ENCODE peak calls at places on chromosomes 12 and 14, in four cellular contexts. One of them, this sample, is unnamed. For H3K4me1, the result is how much of the 10 kb centered on the place peaks cover.

GRCh38 chr14:101249676-101250036 is 311.6 kb upstream of the DIO3 start:
- DNase-seq in right atrium auricular region: peak
- DNase-seq in HepG2: no peak
- DNase-seq in heart left ventricle: no peak
- DNase-seq in this sample: no peak

GRCh38 chr12:54385251-54385914 is 850 bp upstream of the ZNF385A start:
- DNase-seq in right atrium auricular region: no peak
- DNase-seq in HepG2: no peak
- DNase-seq in heart left ventricle: peak
- DNase-seq in this sample: no peak

GRCh38 chr14:105861985-105862465 is 335.6 kb downstream of the TMEM121 start:
- DNase-seq in right atrium auricular region: no peak
- DNase-seq in HepG2: no peak
- DNase-seq in heart left ventricle: no peak
- DNase-seq in this sample: no peak

GRCh38 chr14:101428409-101428808 is 132.9 kb upstream of the DIO3 start:
- DNase-seq in right atrium auricular region: no peak
- DNase-seq in HepG2: no peak
- DNase-seq in heart left ventricle: no peak
- DNase-seq in this sample: no peak

GRCh38 chr12:45989277-45989856 is 1.0 kb downstream of the SCAF11 start:
- DNase-seq in right atrium auricular region: no peak
- DNase-seq in HepG2: no peak
- DNase-seq in heart left ventricle: no peak
- DNase-seq in this sample: peak

GRCh38 chr12:103503546-103504480 is 8.0 kb upstream of the C12orf42 start:
- DNase-seq in right atrium auricular region: no peak
- DNase-seq in HepG2: peak
- DNase-seq in heart left ventricle: no peak
- DNase-seq in this sample: peak

GRCh38 chr14:68775614-68776126 is 17.2 kb downstream of the ZFP36L1 start:
- DNase-seq in right atrium auricular region: no peak
- DNase-seq in HepG2: no peak
- DNase-seq in heart left ventricle: peak
- DNase-seq in this sample: no peak

GRCh38 chr12:10771132-10771733 is 31.2 kb downstream of the TAS2R7 start:
- DNase-seq in right atrium auricular region: no peak
- DNase-seq in HepG2: peak
- DNase-seq in heart left ventricle: no peak
- DNase-seq in this sample: peak

GRCh38 chr14:74140374-74140850 is 55.7 kb downstream of the LIN52 start:
- DNase-seq in right atrium auricular region: peak
- DNase-seq in HepG2: no peak
- DNase-seq in heart left ventricle: peak
- DNase-seq in this sample: no peak

GRCh38 chr12:67630373-67631088 is 18.0 kb upstream of the DYRK2 start:
- DNase-seq in right atrium auricular region: no peak
- DNase-seq in HepG2: peak
- DNase-seq in heart left ventricle: peak
- DNase-seq in this sample: no peak

GRCh38 chr12:99960312-99960711 is 24.4 kb downstream of the ANKS1B start:
- DNase-seq in right atrium auricular region: no peak
- DNase-seq in HepG2: no peak
- DNase-seq in heart left ventricle: no peak
- DNase-seq in this sample: no peak

GRCh38 chr14:75577724-75578098 is 709 bp upstream of the FLVCR2 start:
- DNase-seq in right atrium auricular region: peak
- DNase-seq in HepG2: peak
- DNase-seq in heart left ventricle: peak
- DNase-seq in this sample: peak

GRCh38 chr14:81509838-81510452 is 23.7 kb downstream of the SEL1L start:
- DNase-seq in right atrium auricular region: no peak
- DNase-seq in HepG2: no peak
- DNase-seq in heart left ventricle: no peak
- DNase-seq in this sample: no peak

GRCh38 chr14:103315941-103316340 is 18.1 kb upstream of the EIF5 start:
- DNase-seq in right atrium auricular region: no peak
- DNase-seq in HepG2: no peak
- DNase-seq in heart left ventricle: no peak
- DNase-seq in this sample: no peak

GRCh38 chr14:74545386-74545785 is 51.8 kb downstream of the ISCA2 start:
- DNase-seq in right atrium auricular region: no peak
- DNase-seq in HepG2: no peak
- DNase-seq in heart left ventricle: no peak
- DNase-seq in this sample: no peak

GRCh38 chr14:57060276-57060956 is 208.3 kb downstream of the EXOC5 start:
- DNase-seq in right atrium auricular region: no peak
- DNase-seq in HepG2: no peak
- DNase-seq in heart left ventricle: no peak
- DNase-seq in this sample: peak

GRCh38 chr12:55932546-55932919 is 1.6 kb downstream of the DGKA start:
- DNase-seq in right atrium auricular region: no peak
- DNase-seq in HepG2: no peak
- DNase-seq in heart left ventricle: no peak
- DNase-seq in this sample: peak

GRCh38 chr14:76985540-76986260 is 42.8 kb downstream of the IRF2BPL start:
- DNase-seq in right atrium auricular region: no peak
- DNase-seq in HepG2: no peak
- DNase-seq in heart left ventricle: no peak
- DNase-seq in this sample: no peak

GRCh38 chr12:2435511-2435910 is 359.3 kb upstream of the FKBP4 start:
- DNase-seq in right atrium auricular region: no peak
- DNase-seq in HepG2: no peak
- DNase-seq in heart left ventricle: peak
- DNase-seq in this sample: no peak
- H3K4me1 ChIP-seq in right atrium auricular region: under half
- H3K4me1 ChIP-seq in HepG2: under half
- H3K4me1 ChIP-seq in heart left ventricle: under half
- H3K4me1 ChIP-seq in this sample: under half

DNA sequence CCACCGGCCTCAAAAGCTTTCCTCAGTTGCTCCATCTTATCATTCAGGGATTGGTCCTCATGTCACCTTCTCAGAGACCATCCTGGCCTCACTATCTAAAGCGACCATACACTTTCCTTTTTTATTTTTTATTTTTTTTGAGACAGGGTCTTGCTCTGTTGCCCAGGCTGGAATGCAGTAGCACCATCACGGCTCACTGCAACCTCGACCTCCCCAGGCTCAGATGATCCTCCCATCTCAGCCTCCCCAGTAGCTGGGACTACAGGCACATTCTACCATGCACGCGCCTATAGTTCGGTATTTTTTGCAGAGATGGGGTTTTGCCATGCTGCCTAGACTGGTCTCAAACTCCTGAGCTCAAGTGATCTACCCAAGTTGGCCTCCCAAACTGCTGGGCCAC is 2.8 kb downstream of the WSB2 start:
- DNase-seq in right atrium auricular region: no peak
- DNase-seq in HepG2: no peak
- DNase-seq in heart left ventricle: no peak
- DNase-seq in this sample: no peak
- H3K4me1 ChIP-seq in right atrium auricular region: half or more
- H3K4me1 ChIP-seq in HepG2: half or more
- H3K4me1 ChIP-seq in heart left ventricle: under half
- H3K4me1 ChIP-seq in this sample: under half

GRCh38 chr12:29314421-29314820 is 66.6 kb downstream of the ERGIC2 start:
- DNase-seq in right atrium auricular region: no peak
- DNase-seq in HepG2: no peak
- DNase-seq in heart left ventricle: no peak
- DNase-seq in this sample: no peak

GRCh38 chr12:29320295-29321090 is 60.5 kb downstream of the ERGIC2 start:
- DNase-seq in right atrium auricular region: no peak
- DNase-seq in HepG2: peak
- DNase-seq in heart left ventricle: no peak
- DNase-seq in this sample: peak

GRCh38 chr12:29322157-29322556 is 58.8 kb downstream of the ERGIC2 start:
- DNase-seq in right atrium auricular region: no peak
- DNase-seq in HepG2: no peak
- DNase-seq in heart left ventricle: no peak
- DNase-seq in this sample: no peak

GRCh38 chr12:29317556-29318363 is 63.2 kb downstream of the ERGIC2 start:
- DNase-seq in right atrium auricular region: peak
- DNase-seq in HepG2: peak
- DNase-seq in heart left ventricle: peak
- DNase-seq in this sample: peak

GRCh38 chr12:29316772-29317171 is 64.2 kb downstream of the ERGIC2 start:
- DNase-seq in right atrium auricular region: no peak
- DNase-seq in HepG2: no peak
- DNase-seq in heart left ventricle: peak
- DNase-seq in this sample: no peak
- H3K4me1 ChIP-seq in right atrium auricular region: under half
- H3K4me1 ChIP-seq in HepG2: under half
- H3K4me1 ChIP-seq in heart left ventricle: under half
- H3K4me1 ChIP-seq in this sample: under half

DNA sequence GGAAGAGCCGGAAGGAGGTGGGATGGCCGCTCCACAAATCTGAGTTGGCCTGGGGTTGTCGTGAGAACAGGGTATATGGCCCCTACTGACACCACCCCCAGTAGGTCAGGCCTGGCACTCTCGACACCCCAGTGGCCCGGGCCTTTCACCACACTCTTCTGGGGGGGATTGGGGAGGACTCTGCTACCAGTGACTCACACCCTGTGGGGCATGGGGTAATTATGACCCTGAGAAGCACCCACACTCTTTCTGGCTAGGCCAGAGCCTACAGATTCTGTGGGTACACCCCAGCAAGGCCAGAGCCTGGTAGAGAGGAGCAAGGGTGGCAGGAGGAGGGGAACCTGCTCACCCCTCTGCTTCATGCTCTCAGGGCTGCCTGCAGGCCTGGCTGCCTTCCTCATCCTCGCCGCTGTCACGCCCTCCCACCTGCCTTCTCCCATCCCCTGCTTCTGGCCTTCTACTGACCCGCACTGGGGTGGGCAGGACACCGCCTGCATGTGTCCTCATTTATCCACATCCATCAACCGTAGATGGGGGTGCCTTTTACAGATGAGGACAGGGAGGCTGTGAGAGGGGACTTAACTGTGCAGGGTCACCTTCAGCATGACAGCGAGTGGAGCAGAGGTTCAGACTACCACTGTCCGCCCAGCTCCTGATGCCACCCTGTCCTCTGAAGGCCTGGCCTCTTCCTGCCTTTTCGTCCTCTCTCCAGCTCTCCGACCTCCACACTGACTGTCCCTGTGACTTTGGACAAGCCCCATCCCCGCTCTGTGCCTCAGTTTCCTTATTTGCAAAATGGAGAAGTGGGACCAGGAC is 18.4 kb downstream of the ASB2 start:
- DNase-seq in right atrium auricular region: no peak
- DNase-seq in HepG2: no peak
- DNase-seq in heart left ventricle: no peak
- DNase-seq in this sample: no peak
- H3K4me1 ChIP-seq in right atrium auricular region: half or more
- H3K4me1 ChIP-seq in HepG2: half or more
- H3K4me1 ChIP-seq in heart left ventricle: under half
- H3K4me1 ChIP-seq in this sample: under half

GRCh38 chr14:90154110-90154509 is 92.3 kb downstream of the KCNK13 start:
- DNase-seq in right atrium auricular region: no peak
- DNase-seq in HepG2: no peak
- DNase-seq in heart left ventricle: no peak
- DNase-seq in this sample: no peak
- H3K4me1 ChIP-seq in right atrium auricular region: under half
- H3K4me1 ChIP-seq in HepG2: under half
- H3K4me1 ChIP-seq in heart left ventricle: under half
- H3K4me1 ChIP-seq in this sample: under half

GRCh38 chr12:627863-628805 is 35.1 kb downstream of the NINJ2 start:
- DNase-seq in right atrium auricular region: no peak
- DNase-seq in HepG2: peak
- DNase-seq in heart left ventricle: no peak
- DNase-seq in this sample: no peak
- H3K4me1 ChIP-seq in right atrium auricular region: half or more
- H3K4me1 ChIP-seq in HepG2: half or more
- H3K4me1 ChIP-seq in heart left ventricle: under half
- H3K4me1 ChIP-seq in this sample: under half

This sample was measured in foreskin keratinocyte.